ENCODE peak calls at places on chromosomes 6 and 20, in seven cellular contexts. E is tibial nerve, R is A549, A is stomach, Z is sigmoid colon, S is HepG2, B is GM12878. F is an unnamed sample.

GRCh38 chr20:45863543-45864470 is 6.4 kb downstream of the ZSWIM3 start:
- DNase-seq in A (no peak), E (no peak), S (peak), B (no peak), R (no peak), Z (no peak), F (peak)

GRCh38 chr6:90266845-90267621 is 29.6 kb downstream of the BACH2 start:
- DNase-seq in B (no peak), S (no peak), E (no peak), R (no peak), A (no peak), Z (no peak), F (no peak)

GRCh38 chr6:41647061-41647511 is 8.8 kb downstream of the MDFI start:
- DNase-seq in Z (no peak), A (no peak), B (no peak), R (no peak), S (no peak), E (no peak), F (no peak)

GRCh38 chr6:37099442-37099841 is 70.5 kb upstream of the PIM1 start:
- DNase-seq in A (no peak), Z (no peak), E (no peak), R (peak), S (peak), B (no peak), F (no peak)

GRCh38 chr6:124132256-124132655 is 328.6 kb downstream of the NKAIN2 start:
- DNase-seq in A (no peak), E (no peak), Z (no peak), B (no peak), R (no peak), S (no peak), F (no peak)

GRCh38 chr6:135006386-135006914 is 48.2 kb downstream of the HBS1L start:
- DNase-seq in S (no peak), Z (no peak), E (no peak), B (no peak), R (no peak), A (no peak), F (no peak)

GRCh38 chr20:58109126-58109880 is 119.2 kb downstream of the ANKRD60 start:
- DNase-seq in Z (no peak), E (no peak), S (no peak), R (no peak), B (no peak), A (no peak), F (no peak)

GRCh38 chr6:32945106-32945761 is 4.4 kb upstream of the HLA-DMB start:
- DNase-seq in R (no peak), Z (no peak), A (no peak), E (no peak), S (no peak), B (peak), F (no peak)

GRCh38 chr6:82617648-82618047 is 254.0 kb downstream of the TPBG start:
- DNase-seq in R (no peak), B (no peak), E (no peak), Z (no peak), A (no peak), S (no peak), F (no peak)

GRCh38 chr20:38811769-38812168 is 6.3 kb downstream of the PPP1R16B start:
- DNase-seq in B (no peak), S (no peak), R (no peak), Z (no peak), E (no peak), A (no peak), F (no peak)

GRCh38 chr6:45376310-45377040 is 1.3 kb downstream of the SUPT3H start:
- DNase-seq in Z (no peak), E (no peak), B (no peak), R (no peak), A (no peak), S (no peak), F (no peak)

GRCh38 chr6:31860349-31860748 is 2.3 kb downstream of the NEU1 start:
- DNase-seq in Z (no peak), R (no peak), E (no peak), S (no peak), A (no peak), B (no peak), F (no peak)

GRCh38 chr6:157669747-157670216 is 153.3 kb upstream of the SNX9 start:
- DNase-seq in R (peak), A (peak), Z (peak), B (no peak), S (peak), E (peak), F (peak)

GRCh38 chr20:44407402-44408184 is 52.1 kb downstream of the HNF4A start:
- DNase-seq in Z (no peak), B (no peak), E (no peak), R (peak), A (peak), S (no peak), F (no peak)
- TF ChIP-seq EP300 in Z (no peak), B (no peak), E (no peak), R (no peak), A (no peak), S (no peak), F (no peak)

DNA sequence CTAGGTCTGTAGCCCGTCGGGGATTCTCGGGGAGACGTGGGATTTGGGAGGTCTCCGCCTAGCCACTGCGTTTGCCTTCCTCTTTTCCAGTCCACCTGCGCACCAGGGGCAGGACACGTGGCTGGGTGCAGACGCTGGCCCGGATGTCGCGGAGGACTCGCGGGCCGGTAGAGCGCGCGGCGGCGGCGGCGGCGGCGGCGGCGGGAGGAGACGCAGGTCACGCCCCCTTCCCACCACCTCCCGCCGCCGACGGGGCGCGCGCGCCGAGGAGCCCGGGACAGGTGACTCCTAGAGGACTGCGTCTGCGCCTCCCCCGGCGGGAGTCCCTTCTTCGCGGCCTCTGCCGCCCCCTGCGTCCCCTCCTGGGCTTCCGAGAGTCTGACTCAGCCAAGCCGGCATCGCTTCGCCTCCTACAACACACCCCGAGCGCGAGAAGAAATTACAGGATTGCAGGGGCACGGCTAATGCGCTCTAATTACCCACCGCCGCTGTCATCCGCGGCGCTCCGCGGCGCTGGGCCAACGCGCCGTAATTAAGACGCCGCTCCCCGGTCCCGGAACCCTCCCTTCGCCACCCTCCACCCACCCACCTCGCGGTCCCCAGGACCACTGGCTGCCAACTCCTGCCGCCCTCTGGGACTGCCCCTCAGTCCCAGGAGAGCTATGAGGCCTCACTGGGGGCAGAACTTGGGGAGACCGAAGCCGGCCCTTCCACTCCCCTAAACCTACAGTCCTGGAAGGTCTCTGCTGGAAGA is 124.5 kb downstream of the MRPL14 start:
- DNase-seq in E (no peak), R (peak), S (no peak), B (no peak), Z (no peak), A (peak), F (peak)
- H3K27ac ChIP-seq in E (no peak), R (peak), S (no peak), B (no peak), Z (no peak), A (no peak), F (no peak)

GRCh38 chr6:96520039-96520850 is 1.4 kb upstream of the UFL1 start:
- DNase-seq in R (no peak), S (no peak), A (peak), Z (no peak), B (no peak), E (no peak), F (no peak)

GRCh38 chr6:96521267-96521624 is 360 bp upstream of the UFL1 start:
- DNase-seq in B (no peak), A (no peak), Z (no peak), R (no peak), E (no peak), S (no peak), F (no peak)

GRCh38 chr6:96520851-96521115 is 823 bp upstream of the UFL1 start:
- DNase-seq in Z (no peak), B (no peak), S (no peak), A (no peak), E (no peak), R (no peak), F (no peak)

GRCh38 chr6:96522469-96523009 is 933 bp downstream of the UFL1 start:
- DNase-seq in Z (no peak), E (no peak), S (peak), A (no peak), B (no peak), R (no peak), F (no peak)

GRCh38 chr6:96521625-96522468 is at the start of gene UFL1:
- DNase-seq in B (peak), S (peak), R (peak), Z (peak), A (peak), E (peak), F (peak)
- TF ChIP-seq EP300 in B (no peak), S (no peak), R (no peak), Z (no peak), A (no peak), E (peak), F (no peak)

GRCh38 chr6:111187874-111188273 is 100.6 kb downstream of the SLC16A10 start:
- DNase-seq in A (no peak), R (no peak), E (no peak), Z (no peak), B (no peak), S (no peak), F (no peak)

GRCh38 chr6:111185954-111186353 is 98.7 kb downstream of the SLC16A10 start:
- DNase-seq in R (no peak), B (no peak), A (peak), S (no peak), E (no peak), Z (no peak), F (no peak)

GRCh38 chr6:111183702-111184517 is 96.6 kb downstream of the SLC16A10 start:
- DNase-seq in S (no peak), A (no peak), Z (no peak), B (no peak), R (no peak), E (no peak), F (no peak)

GRCh38 chr6:111190637-111191036 is 103.3 kb downstream of the SLC16A10 start:
- DNase-seq in B (no peak), A (no peak), R (no peak), S (no peak), Z (no peak), E (no peak), F (no peak)

DNA sequence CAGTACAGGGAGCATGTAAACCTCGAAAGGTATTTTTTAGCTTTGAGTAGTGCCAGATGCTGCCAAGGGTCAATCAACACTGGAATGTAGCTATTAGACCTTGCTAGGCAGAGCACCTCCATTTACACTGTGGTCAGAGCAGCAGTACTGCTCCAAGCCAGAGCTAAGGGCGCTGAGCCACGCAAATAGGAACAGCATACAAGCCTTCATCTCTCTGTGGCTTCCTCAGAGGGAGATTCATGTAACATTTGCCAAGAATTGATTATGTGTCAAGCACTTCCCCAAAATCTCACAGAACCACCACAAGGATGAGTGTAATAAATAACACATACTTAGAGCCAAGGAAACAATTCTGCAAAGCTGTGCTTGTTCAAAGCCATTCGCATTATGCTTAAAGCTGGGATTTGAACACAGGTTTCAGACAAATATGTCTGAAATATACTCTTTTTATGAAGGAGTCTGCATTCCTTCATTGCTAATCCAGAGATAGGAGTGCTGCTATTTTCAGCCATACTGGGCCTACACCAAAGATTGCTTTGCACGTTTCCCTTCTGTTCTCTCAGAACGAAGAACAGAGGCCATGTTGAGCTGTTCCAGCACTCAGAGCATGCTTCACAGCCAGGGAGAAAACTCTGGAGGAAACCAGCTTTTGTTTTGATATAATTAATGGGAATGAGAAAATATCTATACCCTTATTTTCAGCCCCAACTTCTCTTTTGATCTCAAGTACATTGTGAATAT is 97.7 kb downstream of the SLC16A10 start:
- DNase-seq in E (no peak), R (no peak), Z (no peak), B (no peak), A (no peak), S (no peak), F (no peak)
- H3K27ac ChIP-seq in E (no peak), R (no peak), Z (no peak), B (no peak), A (no peak), S (no peak), F (no peak)

GRCh38 chr6:161891542-161891941 is 617.7 kb upstream of the AGPAT4 start:
- DNase-seq in B (no peak), Z (no peak), S (no peak), A (no peak), E (no peak), R (no peak), F (no peak)
- TF ChIP-seq EP300 in B (no peak), Z (no peak), S (no peak), A (no peak), E (no peak), R (no peak), F (no peak)

GRCh38 chr20:31868853-31869672 is 1.3 kb downstream of the DUSP15 start:
- DNase-seq in R (no peak), S (no peak), B (no peak), Z (no peak), A (no peak), E (no peak), F (no peak)
- H3K27ac ChIP-seq in R (no peak), S (no peak), B (no peak), Z (no peak), A (no peak), E (peak), F (no peak)

F was measured in ovary.